ENCODE peak calls at places on chromosomes 7 and 10, in six cellular contexts. W is IMR-90, S is H1, V is neuronal stem cell, Q is trophoblast cell, B is mesenchymal stem cell. Z is an unnamed sample.
A peak's percentile ranks its signal among the peaks of the same experiment; 100 is the strongest.

GRCh38 chr7:91850455-91850854 is 30.0 kb downstream of the MTERF1 start:
- DNase-seq in W (peak; percentile 28), S (no peak), V (no peak), Q (peak; percentile 83), B (no peak), Z (no peak)

GRCh38 chr7:30594055-30594539 is 581 bp upstream of the GARS1 start:
- DNase-seq in W (peak; percentile 24), S (no peak), V (no peak), Q (no peak), B (no peak), Z (peak; percentile 51)

GRCh38 chr10:74991435-74991834 is 120.0 kb upstream of the SAMD8 start:
- DNase-seq in W (no peak), S (no peak), V (no peak), Q (peak; percentile 34), B (peak; percentile 44), Z (no peak)

GRCh38 chr10:43878386-43878785 is 229.7 kb upstream of the ZNF32 start:
- DNase-seq in W (no peak), S (no peak), V (no peak), Q (no peak), B (no peak), Z (no peak)

GRCh38 chr7:153939177-153939576 is 113.0 kb upstream of the DPP6 start:
- DNase-seq in W (no peak), S (no peak), V (no peak), Q (no peak), B (no peak), Z (no peak)

GRCh38 chr7:152336754-152337368 is 98.9 kb downstream of the KMT2C start:
- DNase-seq in W (peak; percentile 48), S (no peak), V (peak; percentile 6), Q (peak; percentile 61), B (peak; percentile 58), Z (peak; percentile 38)

GRCh38 chr7:29145553-29146081 is 720 bp downstream of the CPVL start:
- DNase-seq in W (no peak), S (no peak), V (no peak), Q (peak; percentile 30), B (no peak), Z (no peak)

GRCh38 chr7:157690833-157691382 is 354.1 kb downstream of the DNAJB6 start:
- DNase-seq in W (no peak), S (no peak), V (peak; percentile 92), Q (no peak), B (peak; percentile 42), Z (peak; percentile 93)

GRCh38 chr10:122446668-122447410 is 7.6 kb upstream of the ARMS2 start:
- DNase-seq in W (no peak), S (no peak), V (no peak), Q (peak; percentile 86), B (no peak), Z (no peak)

GRCh38 chr7:101589052-101589451 is 40.0 kb downstream of the MYL10 start:
- DNase-seq in W (no peak), S (no peak), V (no peak), Q (no peak), B (no peak), Z (no peak)

GRCh38 chr10:62093863-62094291 is 174.8 kb downstream of the RTKN2 start:
- DNase-seq in W (peak; percentile 79), S (no peak), V (no peak), Q (peak; percentile 50), B (peak; percentile 53), Z (no peak)

DNA sequence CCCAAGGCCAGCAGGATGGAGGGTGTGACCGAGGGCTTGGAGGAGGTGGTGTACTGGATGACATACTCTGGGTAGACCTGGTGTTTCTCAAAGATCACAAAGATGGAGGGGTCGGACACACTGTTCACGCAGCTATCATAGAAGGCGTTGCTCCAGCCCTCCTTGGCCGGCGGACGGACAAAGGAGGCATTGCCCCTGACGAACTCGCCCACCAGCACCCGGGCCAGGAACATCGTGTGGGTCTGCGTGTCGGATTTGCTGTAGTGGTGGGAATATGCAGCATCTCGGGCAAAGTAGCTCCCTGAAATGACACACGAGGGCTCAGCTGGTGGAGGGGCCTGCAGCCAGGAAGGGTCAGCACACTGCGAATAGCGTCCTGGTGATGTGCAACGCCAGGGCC is 38.2 kb downstream of the PARP12 start:
- DNase-seq in W (no peak), S (no peak), V (no peak), Q (no peak), B (no peak), Z (no peak)
- H3K14ac ChIP-seq in W (no peak overlapping the region), S (no peak overlapping the region), V (peak overlapping the region; percentile 42), Q (no peak overlapping the region), B (no peak overlapping the region), Z (no peak overlapping the region)

DNA sequence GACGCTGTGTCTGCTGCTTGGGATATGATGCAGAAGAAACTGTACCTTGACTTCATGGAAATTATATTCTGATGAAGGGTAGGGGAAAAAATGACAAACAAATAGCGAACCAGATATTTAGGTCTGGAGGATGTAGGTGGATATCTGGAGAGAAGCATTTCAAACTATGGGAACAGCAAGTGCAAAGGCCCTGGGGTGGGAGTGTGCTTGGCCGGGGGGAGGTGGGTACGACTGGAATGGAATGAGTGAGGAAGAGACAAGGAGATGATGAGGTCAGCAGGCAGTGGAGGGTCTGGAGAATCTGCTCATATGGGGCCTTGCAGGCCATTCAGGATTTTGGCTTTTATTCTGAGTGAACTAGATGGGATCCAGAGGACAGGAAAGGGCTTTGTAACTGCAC is 65.2 kb downstream of the TLL2 start:
- DNase-seq in W (no peak), S (no peak), V (no peak), Q (no peak), B (no peak), Z (no peak)
- H3K14ac ChIP-seq in W (no peak overlapping the region), S (no peak overlapping the region), V (no peak overlapping the region), Q (no peak overlapping the region), B (no peak overlapping the region), Z (no peak overlapping the region)

DNA sequence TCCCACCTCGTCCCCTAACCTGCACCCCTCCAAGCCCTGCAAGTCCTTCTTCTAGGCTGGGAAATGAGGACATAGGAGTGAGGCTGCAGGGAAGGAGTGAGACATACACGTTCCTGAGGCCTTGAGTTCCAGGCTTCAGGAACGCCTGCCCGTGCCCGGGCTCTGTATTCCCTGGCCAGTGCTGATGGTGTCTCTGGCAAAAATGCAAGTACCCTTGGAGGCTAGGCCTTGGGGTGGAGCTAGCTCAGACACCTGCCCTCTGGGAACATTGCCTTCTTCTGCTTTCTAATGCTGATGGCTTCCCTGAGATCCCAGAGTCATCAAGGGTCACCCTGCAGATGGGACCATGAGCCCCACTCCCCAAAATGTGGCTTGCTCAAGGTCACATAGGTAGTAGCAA is 76.0 kb downstream of the GRK5 start:
- DNase-seq in W (no peak), S (no peak), V (no peak), Q (no peak), B (no peak), Z (no peak)
- H3K14ac ChIP-seq in W (no peak overlapping the region), S (no peak overlapping the region), V (no peak overlapping the region), Q (no peak overlapping the region), B (no peak overlapping the region), Z (no peak overlapping the region)

DNA sequence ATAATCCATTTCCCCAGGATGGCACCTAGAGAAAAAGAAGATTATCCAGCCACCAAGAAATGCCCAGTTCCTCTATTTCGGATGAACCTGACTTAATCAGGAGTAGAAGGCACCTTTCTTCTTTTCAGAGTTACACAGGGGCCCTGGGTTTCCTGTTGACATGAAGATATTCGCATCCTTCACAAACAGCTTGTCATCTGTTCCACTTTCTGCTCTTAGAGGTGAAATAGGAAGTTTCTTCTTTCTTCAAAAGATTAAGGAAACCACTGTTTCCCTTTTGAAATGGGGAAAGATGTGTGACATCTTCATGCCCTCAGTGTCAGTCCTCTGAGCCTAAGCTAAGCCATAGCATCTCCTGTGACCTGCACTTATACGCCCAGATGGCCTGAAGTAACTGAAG is 39.1 kb upstream of the RAB18 start:
- DNase-seq in W (no peak), S (no peak), V (no peak), Q (no peak), B (no peak), Z (no peak)
- H3K14ac ChIP-seq in W (no peak overlapping the region), S (no peak overlapping the region), V (no peak overlapping the region), Q (no peak overlapping the region), B (no peak overlapping the region), Z (no peak overlapping the region)

Z was measured in H9.